ENCODE peak calls at places on chromosomes 1 and 21, in seven cellular contexts. One of them, this sample, is unnamed.

GRCh38 chr1:110292031-110292300 is 47.2 kb upstream of the RBM15 start:
- DNase-seq in NT2/D1: no peak
- DNase-seq in DMS53: no peak
- DNase-seq in choroid plexus epithelial cell: no peak
- DNase-seq in A549: no peak
- DNase-seq in brain microvascular endothelial cell: no peak
- DNase-seq in stimulated activated CD4-positive, alpha-beta T cell treated with anti-CD3 and anti-CD28 coated beads, Interleukin-12 subunit alpha, Interleukin-12 subunit beta, amount 100 ng/mL, for 4 hours: no peak
- DNase-seq in this sample: no peak

GRCh38 chr1:45654540-45655280 is 30.9 kb upstream of the CCDC17 start:
- DNase-seq in NT2/D1: no peak
- DNase-seq in DMS53: no peak
- DNase-seq in choroid plexus epithelial cell: peak
- DNase-seq in A549: no peak
- DNase-seq in brain microvascular endothelial cell: no peak
- DNase-seq in stimulated activated CD4-positive, alpha-beta T cell treated with anti-CD3 and anti-CD28 coated beads, Interleukin-12 subunit alpha, Interleukin-12 subunit beta, amount 100 ng/mL, for 4 hours: no peak
- DNase-seq in this sample: no peak

GRCh38 chr1:27001570-27002360 is 8.3 kb downstream of the TRNP1 start:
- DNase-seq in NT2/D1: no peak
- DNase-seq in DMS53: no peak
- DNase-seq in choroid plexus epithelial cell: no peak
- DNase-seq in A549: peak
- DNase-seq in brain microvascular endothelial cell: no peak
- DNase-seq in stimulated activated CD4-positive, alpha-beta T cell treated with anti-CD3 and anti-CD28 coated beads, Interleukin-12 subunit alpha, Interleukin-12 subunit beta, amount 100 ng/mL, for 4 hours: no peak
- DNase-seq in this sample: no peak

GRCh38 chr1:80054129-80054528 is 1047.6 kb upstream of the ADGRL4 start:
- DNase-seq in NT2/D1: no peak
- DNase-seq in DMS53: peak
- DNase-seq in choroid plexus epithelial cell: peak
- DNase-seq in A549: peak
- DNase-seq in brain microvascular endothelial cell: peak
- DNase-seq in stimulated activated CD4-positive, alpha-beta T cell treated with anti-CD3 and anti-CD28 coated beads, Interleukin-12 subunit alpha, Interleukin-12 subunit beta, amount 100 ng/mL, for 4 hours: no peak
- DNase-seq in this sample: no peak

GRCh38 chr1:226181996-226182714 is 4.4 kb downstream of the ACBD3 start:
- DNase-seq in NT2/D1: no peak
- DNase-seq in DMS53: peak
- DNase-seq in choroid plexus epithelial cell: peak
- DNase-seq in A549: peak
- DNase-seq in brain microvascular endothelial cell: peak
- DNase-seq in stimulated activated CD4-positive, alpha-beta T cell treated with anti-CD3 and anti-CD28 coated beads, Interleukin-12 subunit alpha, Interleukin-12 subunit beta, amount 100 ng/mL, for 4 hours: no peak
- DNase-seq in this sample: no peak

GRCh38 chr21:40254540-40255455 is 387.6 kb downstream of the PCP4 start:
- DNase-seq in NT2/D1: no peak
- DNase-seq in DMS53: no peak
- DNase-seq in choroid plexus epithelial cell: no peak
- DNase-seq in A549: no peak
- DNase-seq in brain microvascular endothelial cell: no peak
- DNase-seq in stimulated activated CD4-positive, alpha-beta T cell treated with anti-CD3 and anti-CD28 coated beads, Interleukin-12 subunit alpha, Interleukin-12 subunit beta, amount 100 ng/mL, for 4 hours: no peak
- DNase-seq in this sample: no peak

GRCh38 chr21:33339135-33339534 is 14.4 kb downstream of the IFNAR1 start:
- DNase-seq in NT2/D1: no peak
- DNase-seq in DMS53: no peak
- DNase-seq in choroid plexus epithelial cell: no peak
- DNase-seq in A549: no peak
- DNase-seq in brain microvascular endothelial cell: no peak
- DNase-seq in stimulated activated CD4-positive, alpha-beta T cell treated with anti-CD3 and anti-CD28 coated beads, Interleukin-12 subunit alpha, Interleukin-12 subunit beta, amount 100 ng/mL, for 4 hours: no peak
- DNase-seq in this sample: no peak

GRCh38 chr1:96967311-96967710 is 245.7 kb downstream of the PTBP2 start:
- DNase-seq in NT2/D1: no peak
- DNase-seq in DMS53: no peak
- DNase-seq in choroid plexus epithelial cell: peak
- DNase-seq in A549: no peak
- DNase-seq in brain microvascular endothelial cell: no peak
- DNase-seq in stimulated activated CD4-positive, alpha-beta T cell treated with anti-CD3 and anti-CD28 coated beads, Interleukin-12 subunit alpha, Interleukin-12 subunit beta, amount 100 ng/mL, for 4 hours: no peak
- DNase-seq in this sample: no peak

GRCh38 chr1:214827883-214828282 is 224.9 kb downstream of the CENPF start:
- DNase-seq in NT2/D1: no peak
- DNase-seq in DMS53: no peak
- DNase-seq in choroid plexus epithelial cell: no peak
- DNase-seq in A549: no peak
- DNase-seq in brain microvascular endothelial cell: no peak
- DNase-seq in stimulated activated CD4-positive, alpha-beta T cell treated with anti-CD3 and anti-CD28 coated beads, Interleukin-12 subunit alpha, Interleukin-12 subunit beta, amount 100 ng/mL, for 4 hours: no peak
- DNase-seq in this sample: no peak

GRCh38 chr21:44800971-44801467 is 601 bp downstream of the UBE2G2 start:
- DNase-seq in NT2/D1: no peak
- DNase-seq in DMS53: peak
- DNase-seq in choroid plexus epithelial cell: peak
- DNase-seq in A549: peak
- DNase-seq in brain microvascular endothelial cell: no peak
- DNase-seq in stimulated activated CD4-positive, alpha-beta T cell treated with anti-CD3 and anti-CD28 coated beads, Interleukin-12 subunit alpha, Interleukin-12 subunit beta, amount 100 ng/mL, for 4 hours: no peak
- DNase-seq in this sample: no peak

GRCh38 chr1:185045793-185046441 is 559 bp downstream of the RNF2 start:
- DNase-seq in NT2/D1: peak
- DNase-seq in DMS53: peak
- DNase-seq in choroid plexus epithelial cell: peak
- DNase-seq in A549: peak
- DNase-seq in brain microvascular endothelial cell: peak
- DNase-seq in stimulated activated CD4-positive, alpha-beta T cell treated with anti-CD3 and anti-CD28 coated beads, Interleukin-12 subunit alpha, Interleukin-12 subunit beta, amount 100 ng/mL, for 4 hours: no peak
- DNase-seq in this sample: peak

GRCh38 chr1:44648514-44649250 is 25.6 kb downstream of the TMEM53 start:
- DNase-seq in NT2/D1: no peak
- DNase-seq in DMS53: no peak
- DNase-seq in choroid plexus epithelial cell: no peak
- DNase-seq in A549: no peak
- DNase-seq in brain microvascular endothelial cell: no peak
- DNase-seq in stimulated activated CD4-positive, alpha-beta T cell treated with anti-CD3 and anti-CD28 coated beads, Interleukin-12 subunit alpha, Interleukin-12 subunit beta, amount 100 ng/mL, for 4 hours: no peak
- DNase-seq in this sample: no peak

GRCh38 chr1:198729195-198729863 is 90.5 kb downstream of the PTPRC start:
- DNase-seq in NT2/D1: no peak
- DNase-seq in DMS53: peak
- DNase-seq in choroid plexus epithelial cell: no peak
- DNase-seq in A549: no peak
- DNase-seq in brain microvascular endothelial cell: no peak
- DNase-seq in stimulated activated CD4-positive, alpha-beta T cell treated with anti-CD3 and anti-CD28 coated beads, Interleukin-12 subunit alpha, Interleukin-12 subunit beta, amount 100 ng/mL, for 4 hours: no peak
- DNase-seq in this sample: no peak

GRCh38 chr1:212167098-212167497 is 118.1 kb upstream of the PPP2R5A start:
- DNase-seq in NT2/D1: no peak
- DNase-seq in DMS53: no peak
- DNase-seq in choroid plexus epithelial cell: peak
- DNase-seq in A549: no peak
- DNase-seq in brain microvascular endothelial cell: peak
- DNase-seq in stimulated activated CD4-positive, alpha-beta T cell treated with anti-CD3 and anti-CD28 coated beads, Interleukin-12 subunit alpha, Interleukin-12 subunit beta, amount 100 ng/mL, for 4 hours: no peak
- DNase-seq in this sample: no peak

GRCh38 chr1:187513190-187513589 is 684.4 kb downstream of the PLA2G4A start:
- DNase-seq in NT2/D1: no peak
- DNase-seq in DMS53: peak
- DNase-seq in choroid plexus epithelial cell: no peak
- DNase-seq in A549: peak
- DNase-seq in brain microvascular endothelial cell: no peak
- DNase-seq in stimulated activated CD4-positive, alpha-beta T cell treated with anti-CD3 and anti-CD28 coated beads, Interleukin-12 subunit alpha, Interleukin-12 subunit beta, amount 100 ng/mL, for 4 hours: no peak
- DNase-seq in this sample: no peak

GRCh38 chr1:2962061-2962460 is 59.2 kb upstream of the ACTRT2 start:
- DNase-seq in NT2/D1: no peak
- DNase-seq in DMS53: no peak
- DNase-seq in choroid plexus epithelial cell: no peak
- DNase-seq in A549: no peak
- DNase-seq in brain microvascular endothelial cell: no peak
- DNase-seq in stimulated activated CD4-positive, alpha-beta T cell treated with anti-CD3 and anti-CD28 coated beads, Interleukin-12 subunit alpha, Interleukin-12 subunit beta, amount 100 ng/mL, for 4 hours: no peak
- DNase-seq in this sample: no peak

GRCh38 chr1:184888505-184888904 is 85.8 kb downstream of the NIBAN1 start:
- DNase-seq in NT2/D1: no peak
- DNase-seq in DMS53: no peak
- DNase-seq in choroid plexus epithelial cell: peak
- DNase-seq in A549: no peak
- DNase-seq in brain microvascular endothelial cell: peak
- DNase-seq in stimulated activated CD4-positive, alpha-beta T cell treated with anti-CD3 and anti-CD28 coated beads, Interleukin-12 subunit alpha, Interleukin-12 subunit beta, amount 100 ng/mL, for 4 hours: no peak
- DNase-seq in this sample: no peak

GRCh38 chr1:234911787-234912186 is 216.8 kb downstream of the TOMM20 start:
- DNase-seq in NT2/D1: no peak
- DNase-seq in DMS53: no peak
- DNase-seq in choroid plexus epithelial cell: no peak
- DNase-seq in A549: no peak
- DNase-seq in brain microvascular endothelial cell: no peak
- DNase-seq in stimulated activated CD4-positive, alpha-beta T cell treated with anti-CD3 and anti-CD28 coated beads, Interleukin-12 subunit alpha, Interleukin-12 subunit beta, amount 100 ng/mL, for 4 hours: no peak
- DNase-seq in this sample: peak

GRCh38 chr1:156870734-156871133 is 10.1 kb downstream of the NTRK1 start:
- DNase-seq in NT2/D1: no peak
- DNase-seq in DMS53: no peak
- DNase-seq in choroid plexus epithelial cell: peak
- DNase-seq in A549: peak
- DNase-seq in brain microvascular endothelial cell: peak
- DNase-seq in stimulated activated CD4-positive, alpha-beta T cell treated with anti-CD3 and anti-CD28 coated beads, Interleukin-12 subunit alpha, Interleukin-12 subunit beta, amount 100 ng/mL, for 4 hours: no peak
- DNase-seq in this sample: no peak

GRCh38 chr21:39004776-39005605 is 178.3 kb downstream of the PSMG1 start:
- DNase-seq in NT2/D1: no peak
- DNase-seq in DMS53: no peak
- DNase-seq in choroid plexus epithelial cell: peak
- DNase-seq in A549: no peak
- DNase-seq in brain microvascular endothelial cell: no peak
- DNase-seq in stimulated activated CD4-positive, alpha-beta T cell treated with anti-CD3 and anti-CD28 coated beads, Interleukin-12 subunit alpha, Interleukin-12 subunit beta, amount 100 ng/mL, for 4 hours: no peak
- DNase-seq in this sample: no peak

GRCh38 chr1:12546771-12547585 is 71.0 kb downstream of the DHRS3 start:
- DNase-seq in NT2/D1: no peak
- DNase-seq in DMS53: no peak
- DNase-seq in choroid plexus epithelial cell: no peak
- DNase-seq in A549: no peak
- DNase-seq in brain microvascular endothelial cell: no peak
- DNase-seq in stimulated activated CD4-positive, alpha-beta T cell treated with anti-CD3 and anti-CD28 coated beads, Interleukin-12 subunit alpha, Interleukin-12 subunit beta, amount 100 ng/mL, for 4 hours: no peak
- DNase-seq in this sample: no peak

GRCh38 chr21:26441081-26441610 is 131.9 kb downstream of the CYYR1 start:
- DNase-seq in NT2/D1: no peak
- DNase-seq in DMS53: no peak
- DNase-seq in choroid plexus epithelial cell: no peak
- DNase-seq in A549: no peak
- DNase-seq in brain microvascular endothelial cell: no peak
- DNase-seq in stimulated activated CD4-positive, alpha-beta T cell treated with anti-CD3 and anti-CD28 coated beads, Interleukin-12 subunit alpha, Interleukin-12 subunit beta, amount 100 ng/mL, for 4 hours: no peak
- DNase-seq in this sample: no peak

GRCh38 chr1:61287014-61287413 is 204.7 kb downstream of the NFIA start:
- DNase-seq in NT2/D1: no peak
- DNase-seq in DMS53: no peak
- DNase-seq in choroid plexus epithelial cell: peak
- DNase-seq in A549: no peak
- DNase-seq in brain microvascular endothelial cell: peak
- DNase-seq in stimulated activated CD4-positive, alpha-beta T cell treated with anti-CD3 and anti-CD28 coated beads, Interleukin-12 subunit alpha, Interleukin-12 subunit beta, amount 100 ng/mL, for 4 hours: no peak
- DNase-seq in this sample: no peak

GRCh38 chr1:8506995-8507615 is 189.2 kb downstream of the SLC45A1 start:
- DNase-seq in NT2/D1: no peak
- DNase-seq in DMS53: no peak
- DNase-seq in choroid plexus epithelial cell: peak
- DNase-seq in A549: no peak
- DNase-seq in brain microvascular endothelial cell: no peak
- DNase-seq in stimulated activated CD4-positive, alpha-beta T cell treated with anti-CD3 and anti-CD28 coated beads, Interleukin-12 subunit alpha, Interleukin-12 subunit beta, amount 100 ng/mL, for 4 hours: no peak
- DNase-seq in this sample: no peak

GRCh38 chr1:198157847-198158765 is 1.3 kb downstream of the NEK7 start:
- DNase-seq in NT2/D1: peak
- DNase-seq in DMS53: peak
- DNase-seq in choroid plexus epithelial cell: peak
- DNase-seq in A549: peak
- DNase-seq in brain microvascular endothelial cell: peak
- DNase-seq in stimulated activated CD4-positive, alpha-beta T cell treated with anti-CD3 and anti-CD28 coated beads, Interleukin-12 subunit alpha, Interleukin-12 subunit beta, amount 100 ng/mL, for 4 hours: no peak
- DNase-seq in this sample: no peak

GRCh38 chr1:222028151-222028550 is 286.3 kb upstream of the DUSP10 start:
- DNase-seq in NT2/D1: no peak
- DNase-seq in DMS53: peak
- DNase-seq in choroid plexus epithelial cell: no peak
- DNase-seq in A549: no peak
- DNase-seq in brain microvascular endothelial cell: no peak
- DNase-seq in stimulated activated CD4-positive, alpha-beta T cell treated with anti-CD3 and anti-CD28 coated beads, Interleukin-12 subunit alpha, Interleukin-12 subunit beta, amount 100 ng/mL, for 4 hours: no peak
- DNase-seq in this sample: no peak

GRCh38 chr1:202291001-202291400 is 50.7 kb downstream of the UBE2T start:
- DNase-seq in NT2/D1: no peak
- DNase-seq in DMS53: no peak
- DNase-seq in choroid plexus epithelial cell: no peak
- DNase-seq in A549: no peak
- DNase-seq in brain microvascular endothelial cell: no peak
- DNase-seq in stimulated activated CD4-positive, alpha-beta T cell treated with anti-CD3 and anti-CD28 coated beads, Interleukin-12 subunit alpha, Interleukin-12 subunit beta, amount 100 ng/mL, for 4 hours: no peak
- DNase-seq in this sample: no peak

GRCh38 chr1:28577052-28577678 is 14.9 kb upstream of the RAB42 start:
- DNase-seq in NT2/D1: no peak
- DNase-seq in DMS53: peak
- DNase-seq in choroid plexus epithelial cell: no peak
- DNase-seq in A549: no peak
- DNase-seq in brain microvascular endothelial cell: no peak
- DNase-seq in stimulated activated CD4-positive, alpha-beta T cell treated with anti-CD3 and anti-CD28 coated beads, Interleukin-12 subunit alpha, Interleukin-12 subunit beta, amount 100 ng/mL, for 4 hours: peak
- DNase-seq in this sample: peak

This sample was measured in activated naive CD8-positive, alpha-beta T cell treated with anti-CD3 and anti-CD28 coated beads, Interleukin-2, amount 50 U/mL, for 24 hours.